ENCODE peak calls at places on chromosomes 4 and X, in nine cellular contexts. M is activated CD4-positive, alpha-beta T cell treated with anti-CD3 and anti-CD28 coated beads, Interleukin-2, amount 50 U/mL, for 1 hour; Y is ureter; V is transverse colon; J is endothelial cell; U is DMS 273 treated with DMSO at 0.1 percent for 48 hours; A is activated T-cell treated with anti-CD3 and anti-CD28 coated beads, Interleukin-2, amount 50 U/mL, for 4 hours; S is dermis blood vessel endothelial cell; B is T follicular helper cell. R is an unnamed sample.
A peak's percentile ranks its signal among the peaks of the same experiment; 100 is the strongest.

GRCh38 chr4:167144605-167145004 is 89.7 kb downstream of the SPOCK3 start:
- DNase-seq in M (no peak), Y (no peak), V (no peak), J (no peak), U (no peak), A (no peak), S (no peak), B (no peak), R (no peak)

GRCh38 chrX:70755850-70756249 is 152.7 kb downstream of the TEX11 start:
- DNase-seq in M (peak; percentile 43), Y (no peak), V (no peak), J (no peak), U (no peak), A (peak; percentile 34), S (no peak), B (peak; percentile 25), R (no peak)

GRCh38 chrX:104270212-104270611 is 15.5 kb upstream of the ESX1 start:
- DNase-seq in M (no peak), Y (no peak), V (no peak), J (no peak), U (no peak), A (no peak), S (no peak), B (no peak), R (no peak)

GRCh38 chr4:22531638-22532037 is 15.8 kb upstream of the ADGRA3 start:
- DNase-seq in M (no peak), Y (no peak), V (no peak), J (no peak), U (no peak), A (no peak), S (no peak), B (no peak), R (no peak)

GRCh38 chr4:88064410-88064809 is 57.0 kb downstream of the PKD2 start:
- DNase-seq in M (no peak), Y (no peak), V (no peak), J (no peak), U (no peak), A (no peak), S (no peak), B (no peak), R (no peak)

GRCh38 chr4:134622194-134622593 is 420.6 kb upstream of the PABPC4L start:
- DNase-seq in M (no peak), Y (no peak), V (no peak), J (no peak), U (no peak), A (no peak), S (no peak), B (no peak), R (no peak)

GRCh38 chrX:148659481-148659880 is 159.1 kb downstream of the AFF2 start:
- DNase-seq in M (no peak), Y (no peak), V (no peak), J (no peak), U (no peak), A (no peak), S (no peak), B (no peak), R (no peak)

GRCh38 chr4:73703320-73703719 is 37.0 kb upstream of the CXCL8 start:
- DNase-seq in M (no peak), Y (no peak), V (no peak), J (no peak), U (no peak), A (no peak), S (no peak), B (no peak), R (no peak)

GRCh38 chr4:98448923-98449322 is 187.7 kb downstream of the RAP1GDS1 start:
- DNase-seq in M (no peak), Y (no peak), V (peak; percentile 33), J (peak; percentile 14), U (peak; percentile 17), A (no peak), S (no peak), B (no peak), R (no peak)

GRCh38 chr4:124854968-124855367 is 142.4 kb upstream of the ANKRD50 start:
- DNase-seq in M (no peak), Y (no peak), V (no peak), J (no peak), U (no peak), A (no peak), S (no peak), B (no peak), R (no peak)

GRCh38 chr4:142551513-142552280 is 294.4 kb downstream of the INPP4B start:
- DNase-seq in M (no peak), Y (no peak), V (no peak), J (no peak), U (no peak), A (no peak), S (no peak), B (no peak), R (no peak)

R was measured in fibroblast of the conjunctiva.